ENCODE peak calls at places on chromosomes 5 and 9, in six cellular contexts. P is heart right ventricle, A is ascending aorta, D is aorta, E is PC-3, U is iPS DF 6.9. Y is an unnamed sample.

GRCh38 chr9:117434568-117434967 is 19.7 kb upstream of the ASTN2 start:
- DNase-seq in A (no peak), D (no peak), E (no peak), P (no peak), U (no peak), Y (no peak)

GRCh38 chr9:134433909-134434895 is 107.9 kb downstream of the RXRA start:
- DNase-seq in E (no peak), D (no peak), P (no peak), U (no peak), A (no peak), Y (no peak)

GRCh38 chr5:54611290-54611951 is 93.9 kb downstream of the SNX18 start:
- DNase-seq in A (no peak), P (no peak), E (no peak), U (no peak), D (no peak), Y (no peak)

GRCh38 chr9:24293391-24293790 is 252.3 kb downstream of the IZUMO3 start:
- DNase-seq in U (no peak), D (no peak), E (no peak), P (no peak), A (no peak), Y (no peak)

GRCh38 chr5:56457887-56458451 is 224.8 kb upstream of the ANKRD55 start:
- DNase-seq in E (no peak), U (no peak), P (peak; percentile 56), A (no peak), D (no peak), Y (no peak)

GRCh38 chr9:27333241-27334052 is 36.5 kb upstream of the EQTN start:
- DNase-seq in D (no peak), A (no peak), U (peak; percentile 76), P (peak; percentile 62), E (peak; percentile 75), Y (peak; percentile 51)

GRCh38 chr5:172007153-172007794 is 836 bp upstream of the FBXW11 start:
- DNase-seq in D (no peak), E (peak; percentile 28), P (no peak), U (no peak), A (no peak), Y (no peak)

GRCh38 chr9:20125721-20126120 is 336.9 kb upstream of the SLC24A2 start:
- DNase-seq in D (no peak), A (no peak), U (no peak), P (no peak), E (no peak), Y (no peak)

GRCh38 chr5:95285406-95285761 is 490 bp upstream of the MCTP1 start:
- DNase-seq in D (no peak), U (no peak), A (no peak), E (no peak), P (no peak), Y (no peak)

GRCh38 chr9:95003694-95004451 is 277.4 kb downstream of the AOPEP start:
- DNase-seq in E (peak; percentile 51), A (no peak), D (peak; percentile 88), P (peak; percentile 69), U (no peak), Y (no peak)

GRCh38 chr9:102974530-102974929 is 20.6 kb upstream of the CYLC2 start:
- DNase-seq in P (no peak), A (no peak), U (no peak), E (peak; percentile 64), D (no peak), Y (no peak)

GRCh38 chr9:121026260-121026691 is 23.8 kb downstream of the C5 start:
- DNase-seq in U (no peak), E (peak; percentile 78), P (no peak), A (no peak), D (no peak), Y (no peak)

GRCh38 chr5:58151414-58151813 is 308.5 kb downstream of the PLK2 start:
- DNase-seq in P (no peak), A (no peak), E (no peak), U (no peak), D (no peak), Y (no peak)

GRCh38 chr9:7313389-7313788 is 486.2 kb downstream of the DMAC1 start:
- DNase-seq in U (no peak), E (no peak), D (no peak), P (no peak), A (no peak), Y (no peak)

GRCh38 chr5:176528301-176528700 is 8.9 kb downstream of the RNF44 start:
- DNase-seq in U (no peak), E (no peak), P (no peak), A (no peak), D (no peak), Y (no peak)

GRCh38 chr5:115402822-115403577 is 106.5 kb upstream of the CCDC112 start:
- DNase-seq in U (no peak), P (no peak), E (peak; percentile 19), D (no peak), A (no peak), Y (no peak)

GRCh38 chr5:107808671-107809137 is 138.0 kb upstream of the EFNA5 start:
- DNase-seq in U (peak; percentile 81), A (no peak), E (no peak), P (no peak), D (no peak), Y (no peak)

GRCh38 chr5:150142800-150143724 is 12.6 kb downstream of the PDGFRB start:
- DNase-seq in U (no peak), P (peak; percentile 74), E (peak; percentile 85), D (peak; percentile 94), A (peak; percentile 71), Y (peak; percentile 92)

GRCh38 chr5:150146235-150146634 is 9.4 kb downstream of the PDGFRB start:
- DNase-seq in A (no peak), U (no peak), D (no peak), E (no peak), P (no peak), Y (no peak)

GRCh38 chr5:150143725-150144058 is 12.0 kb downstream of the PDGFRB start:
- DNase-seq in D (no peak), A (no peak), P (no peak), E (no peak), U (no peak), Y (no peak)

GRCh38 chr5:150144876-150145275 is 10.8 kb downstream of the PDGFRB start:
- DNase-seq in A (no peak), P (no peak), E (no peak), U (no peak), D (no peak), Y (no peak)

GRCh38 chr5:150144211-150144801 is 11.3 kb downstream of the PDGFRB start:
- DNase-seq in U (no peak), P (peak; percentile 92), A (no peak), E (no peak), D (peak; percentile 88), Y (peak; percentile 48)
- H3K4me3 ChIP-seq in U (no peak overlapping the region), P (peak overlapping the region; percentile 30), A (peak overlapping the region; percentile 11), E (no peak overlapping the region), D (no peak overlapping the region), Y (peak overlapping the region; percentile 37)

GRCh38 chr9:79020266-79020665 is 551.5 kb upstream of the TLE4 start:
- DNase-seq in P (no peak), E (no peak), A (no peak), D (no peak), U (no peak), Y (no peak)

GRCh38 chr9:79026311-79026710 is 545.5 kb upstream of the TLE4 start:
- DNase-seq in A (no peak), U (no peak), D (no peak), P (no peak), E (no peak), Y (no peak)

GRCh38 chr9:79021084-79021483 is 550.7 kb upstream of the TLE4 start:
- DNase-seq in U (no peak), A (no peak), P (no peak), E (peak; percentile 80), D (no peak), Y (no peak)

GRCh38 chr9:79028101-79028500 is 543.7 kb upstream of the TLE4 start:
- DNase-seq in D (no peak), A (no peak), E (peak; percentile 67), P (no peak), U (no peak), Y (no peak)

DNA sequence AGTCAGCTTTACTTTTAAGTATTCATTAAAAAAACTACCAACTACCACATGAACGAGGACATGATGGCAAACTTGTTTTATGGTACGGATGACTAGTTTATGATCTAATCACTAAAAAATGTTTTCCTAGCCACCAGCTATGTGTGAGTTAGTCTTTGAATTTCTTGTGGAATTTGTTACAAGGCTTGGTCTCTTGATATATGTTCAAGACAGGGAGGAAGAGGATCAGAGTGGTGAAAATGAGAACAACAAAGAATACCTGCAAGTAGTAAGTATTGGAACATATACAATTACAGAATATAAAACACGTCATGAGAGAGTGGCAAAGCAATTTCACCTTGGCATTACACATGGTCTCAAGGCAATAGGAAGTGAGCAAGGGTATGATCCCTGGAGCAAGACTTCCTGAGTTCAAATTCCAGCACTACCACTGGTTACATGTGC is 548.6 kb upstream of the TLE4 start:
- DNase-seq in D (no peak), U (no peak), A (no peak), P (no peak), E (peak; percentile 92), Y (peak; percentile 77)
- H3K27ac ChIP-seq in D (no peak overlapping the region), U (no peak overlapping the region), A (no peak overlapping the region), P (no peak overlapping the region), E (peak overlapping the region; percentile 90), Y (peak overlapping the region; percentile 12)

GRCh38 chr9:93952784-93953491 is 2.2 kb downstream of the BARX1 start:
- DNase-seq in E (no peak), U (no peak), A (no peak), P (no peak), D (no peak), Y (no peak)
- H3K4me3 ChIP-seq in E (no peak overlapping the region), U (no peak overlapping the region), A (peak overlapping the region; percentile 67), P (no peak overlapping the region), D (no peak overlapping the region), Y (no peak overlapping the region)

GRCh38 chr5:150208187-150209015 is 18.5 kb downstream of the SLC6A7 start:
- DNase-seq in E (peak; percentile 71), U (no peak), P (no peak), A (no peak), D (no peak), Y (no peak)

GRCh38 chr5:150211156-150212030 is 21.5 kb downstream of the SLC6A7 start:
- DNase-seq in U (peak; percentile 33), P (no peak), D (no peak), A (no peak), E (no peak), Y (no peak)

GRCh38 chr5:150206780-150207115 is 16.9 kb downstream of the SLC6A7 start:
- DNase-seq in D (no peak), P (no peak), E (no peak), U (no peak), A (no peak), Y (no peak)

GRCh38 chr5:150210644-150211043 is 20.8 kb downstream of the SLC6A7 start:
- DNase-seq in U (no peak), P (no peak), E (no peak), D (no peak), A (no peak), Y (no peak)

DNA sequence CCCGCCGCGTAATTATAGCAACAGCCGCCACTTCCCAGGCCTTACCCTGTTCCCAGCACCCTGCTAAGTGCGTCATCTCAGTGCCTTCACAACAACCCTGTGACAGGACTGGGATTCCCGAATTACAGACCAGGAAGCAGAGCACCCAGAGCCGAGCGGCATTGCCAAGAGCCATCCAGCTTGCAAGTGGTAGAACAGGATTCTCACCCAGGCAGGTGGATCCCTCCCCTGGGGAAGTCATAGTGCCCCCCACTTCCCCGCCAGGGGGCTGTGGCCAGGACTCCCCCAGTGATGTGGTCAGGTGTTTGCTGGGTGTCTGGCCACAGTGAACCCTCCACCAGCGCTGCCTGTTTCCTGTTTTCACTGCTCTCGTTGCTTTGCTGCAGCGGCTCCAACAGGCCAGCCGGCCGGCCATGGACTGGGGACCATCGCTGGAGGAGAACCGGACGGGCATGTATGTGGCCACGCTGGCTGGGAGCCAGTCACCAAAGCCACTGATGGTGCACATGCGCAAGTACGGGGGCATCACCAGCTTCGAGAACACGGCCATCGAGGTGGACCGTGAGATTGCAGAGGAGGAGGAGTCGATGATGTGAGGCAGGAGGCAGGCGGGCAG is 19.3 kb downstream of the SLC6A7 start:
- DNase-seq in E (peak; percentile 77), P (no peak), D (peak; percentile 80), A (peak; percentile 37), U (no peak), Y (no peak)
- H3K27ac ChIP-seq in E (peak overlapping the region; percentile 52), P (peak overlapping the region; percentile 47), D (no peak overlapping the region), A (peak overlapping the region; percentile 40), U (no peak overlapping the region), Y (peak overlapping the region; percentile 3)